ENCODE peak calls at places on chromosomes 12 and 14, in ten cellular contexts. N is esophagus squamous epithelium, Y is body of pancreas, Q is IMR-90, V is heart left ventricle, I is tibial nerve, X is K562, G is lower leg skin, F is stomach, J is transverse colon. R is an unnamed sample.

GRCh38 chr14:28756896-28757570 is 9.6 kb upstream of the FOXG1 start:
- DNase-seq in N (no peak), Y (no peak), Q (peak; percentile 54), V (no peak), I (no peak), X (peak; percentile 40), G (no peak), F (no peak), J (no peak), R (no peak)

GRCh38 chr14:101791919-101792572 is 30.5 kb downstream of the PPP2R5C start:
- DNase-seq in N (no peak), Y (no peak), Q (peak; percentile 78), V (no peak), I (no peak), X (no peak), G (no peak), F (no peak), J (no peak), R (no peak)

GRCh38 chr14:52067873-52068740 is 752 bp downstream of the NID2 start:
- DNase-seq in N (no peak), Y (peak; percentile 35), Q (peak; percentile 51), V (peak; percentile 72), I (no peak), X (no peak), G (no peak), F (no peak), J (peak; percentile 36), R (peak; percentile 29)

GRCh38 chr12:74890237-74890599 is 319.4 kb downstream of the KCNC2 start:
- DNase-seq in N (no peak), Y (peak; percentile 24), Q (peak; percentile 92), V (no peak), I (no peak), X (no peak), G (no peak), F (no peak), J (no peak), R (no peak)

GRCh38 chr12:48197549-48197966 is 5.5 kb downstream of the OR10AD1 start:
- DNase-seq in N (no peak), Y (no peak), Q (no peak), V (no peak), I (peak; percentile 60), X (peak; percentile 48), G (no peak), F (no peak), J (no peak), R (no peak)

GRCh38 chr12:19227190-19227879 is 97.8 kb downstream of the PLEKHA5 start:
- DNase-seq in N (no peak), Y (no peak), Q (no peak), V (no peak), I (no peak), X (no peak), G (no peak), F (no peak), J (no peak), R (no peak)

GRCh38 chr12:4742421-4742970 is 22.3 kb downstream of the GALNT8 start:
- DNase-seq in N (no peak), Y (no peak), Q (no peak), V (no peak), I (no peak), X (no peak), G (no peak), F (no peak), J (no peak), R (no peak)

GRCh38 chr14:105250986-105251385 is 2.7 kb downstream of the BTBD6 start:
- DNase-seq in N (no peak), Y (no peak), Q (no peak), V (no peak), I (no peak), X (no peak), G (no peak), F (no peak), J (no peak), R (no peak)

GRCh38 chr14:32329146-32329545 is at the start of gene AKAP6:
- DNase-seq in N (no peak), Y (no peak), Q (no peak), V (no peak), I (no peak), X (no peak), G (no peak), F (no peak), J (no peak), R (no peak)

GRCh38 chr12:101592931-101593330 is 1.8 kb upstream of the MYBPC1 start:
- DNase-seq in N (no peak), Y (no peak), Q (no peak), V (no peak), I (no peak), X (no peak), G (no peak), F (no peak), J (no peak), R (no peak)

GRCh38 chr14:54555651-54556050 is 11.3 kb upstream of the SAMD4A start:
- DNase-seq in N (no peak), Y (no peak), Q (no peak), V (no peak), I (no peak), X (peak; percentile 18), G (no peak), F (no peak), J (no peak), R (no peak)

GRCh38 chr14:100617715-100618693 is 30.8 kb upstream of the BEGAIN start:
- DNase-seq in N (no peak), Y (peak; percentile 10), Q (no peak), V (no peak), I (peak; percentile 27), X (no peak), G (peak; percentile 82), F (no peak), J (peak; percentile 13), R (no peak)

GRCh38 chr12:31589896-31590729 is 823 bp downstream of the DENND5B start:
- DNase-seq in N (no peak), Y (peak; percentile 80), Q (peak; percentile 58), V (peak; percentile 80), I (peak; percentile 32), X (peak; percentile 65), G (peak; percentile 94), F (peak; percentile 76), J (peak; percentile 79), R (peak; percentile 45)

DNA sequence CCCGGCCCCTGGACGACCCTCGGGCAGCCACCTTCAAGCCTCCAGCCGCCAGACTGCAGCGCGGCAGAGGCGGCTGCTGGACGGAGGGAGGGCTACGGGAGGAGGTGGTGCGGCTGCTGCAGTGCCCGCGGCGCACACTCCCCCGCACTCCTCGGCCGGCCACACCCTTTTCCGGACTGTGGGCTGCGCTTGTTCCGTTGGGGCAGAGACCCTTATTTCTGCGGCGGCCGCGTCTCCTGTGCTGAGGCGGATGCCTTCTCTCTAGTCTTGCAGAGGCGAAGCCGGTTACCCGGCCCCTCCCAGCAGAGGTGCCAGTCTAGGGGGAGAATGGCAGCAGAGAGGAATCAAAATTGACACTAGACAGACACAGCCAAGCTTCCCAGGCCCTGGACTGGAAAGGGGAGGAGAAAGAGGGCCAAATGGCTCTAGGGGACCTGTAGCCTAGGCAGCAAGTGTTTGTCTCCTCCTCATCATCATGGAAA is 1.2 kb downstream of the ESYT1 start:
- DNase-seq in N (no peak), Y (peak; percentile 53), Q (peak; percentile 36), V (peak; percentile 86), I (peak; percentile 29), X (peak; percentile 87), G (peak; percentile 95), F (peak; percentile 70), J (peak; percentile 81), R (no peak)
- TF ChIP-seq POLR2A in N (peak; percentile 68), Y (peak; percentile 32), Q (no peak), V (no peak), I (peak; percentile 34), X (peak; percentile 76), G (no peak), F (no peak), J (peak; percentile 59), R (no peak)

GRCh38 chr12:28190321-28191017 is at the start of gene CCDC91:
- DNase-seq in N (peak; percentile 45), Y (peak; percentile 90), Q (peak; percentile 77), V (peak; percentile 92), I (peak; percentile 85), X (peak; percentile 95), G (peak; percentile 98), F (peak; percentile 88), J (peak; percentile 90), R (peak; percentile 71)
- TF ChIP-seq POLR2A in N (peak; percentile 39), Y (peak; percentile 85), Q (peak; percentile 70), V (no peak), I (peak; percentile 56), X (peak; percentile 91), G (no peak), F (peak; percentile 27), J (peak; percentile 83), R (peak; percentile 86)

DNA sequence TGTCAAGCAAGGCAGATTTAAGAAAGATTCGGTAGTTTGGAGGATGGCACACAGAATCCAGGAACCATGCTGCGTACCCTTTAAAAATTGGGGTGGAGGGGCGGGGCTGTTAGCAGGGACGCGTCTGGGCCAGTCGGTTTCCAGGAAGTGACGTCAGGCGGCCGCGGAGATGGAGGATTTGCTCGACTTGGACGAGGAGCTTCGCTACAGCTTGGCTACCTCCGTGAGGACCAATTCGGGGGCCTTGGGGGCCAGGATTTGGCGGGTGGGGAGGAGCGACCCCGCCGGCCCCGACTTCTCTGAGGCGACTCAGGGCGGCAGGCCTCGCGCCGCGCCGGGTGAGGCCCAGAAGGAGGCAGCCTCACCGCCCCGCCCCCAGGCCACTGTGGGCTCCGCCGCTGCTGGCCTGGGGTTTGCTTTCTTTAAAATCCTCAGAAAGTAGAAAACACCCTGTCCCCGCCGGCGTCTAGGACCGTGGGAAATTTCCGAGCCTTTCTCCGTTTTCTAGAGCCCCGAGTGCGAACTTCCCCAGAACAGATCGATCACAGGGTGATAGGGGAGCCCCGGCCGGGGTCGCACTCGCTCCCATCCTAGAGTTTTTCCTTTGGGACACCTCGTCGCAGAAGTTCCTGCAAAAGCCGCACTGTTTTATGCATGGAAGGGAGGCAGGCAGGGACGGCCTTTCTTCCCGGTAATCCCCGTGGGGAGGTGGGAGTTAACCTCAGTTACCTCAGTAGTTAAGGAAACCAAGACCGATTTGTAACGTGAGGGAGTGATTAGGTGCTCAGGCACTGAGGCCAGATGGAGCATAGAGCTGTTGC is at the start of gene IFT43:
- DNase-seq in N (peak; percentile 66), Y (peak; percentile 91), Q (peak; percentile 74), V (peak; percentile 94), I (peak; percentile 96), X (peak; percentile 82), G (peak; percentile 99), F (peak; percentile 94), J (peak; percentile 94), R (peak; percentile 81)
- TF ChIP-seq POLR2A in N (peak; percentile 69), Y (peak; percentile 17), Q (no peak), V (no peak), I (peak; percentile 43), X (no peak), G (no peak), F (no peak), J (peak; percentile 48), R (no peak)

DNA sequence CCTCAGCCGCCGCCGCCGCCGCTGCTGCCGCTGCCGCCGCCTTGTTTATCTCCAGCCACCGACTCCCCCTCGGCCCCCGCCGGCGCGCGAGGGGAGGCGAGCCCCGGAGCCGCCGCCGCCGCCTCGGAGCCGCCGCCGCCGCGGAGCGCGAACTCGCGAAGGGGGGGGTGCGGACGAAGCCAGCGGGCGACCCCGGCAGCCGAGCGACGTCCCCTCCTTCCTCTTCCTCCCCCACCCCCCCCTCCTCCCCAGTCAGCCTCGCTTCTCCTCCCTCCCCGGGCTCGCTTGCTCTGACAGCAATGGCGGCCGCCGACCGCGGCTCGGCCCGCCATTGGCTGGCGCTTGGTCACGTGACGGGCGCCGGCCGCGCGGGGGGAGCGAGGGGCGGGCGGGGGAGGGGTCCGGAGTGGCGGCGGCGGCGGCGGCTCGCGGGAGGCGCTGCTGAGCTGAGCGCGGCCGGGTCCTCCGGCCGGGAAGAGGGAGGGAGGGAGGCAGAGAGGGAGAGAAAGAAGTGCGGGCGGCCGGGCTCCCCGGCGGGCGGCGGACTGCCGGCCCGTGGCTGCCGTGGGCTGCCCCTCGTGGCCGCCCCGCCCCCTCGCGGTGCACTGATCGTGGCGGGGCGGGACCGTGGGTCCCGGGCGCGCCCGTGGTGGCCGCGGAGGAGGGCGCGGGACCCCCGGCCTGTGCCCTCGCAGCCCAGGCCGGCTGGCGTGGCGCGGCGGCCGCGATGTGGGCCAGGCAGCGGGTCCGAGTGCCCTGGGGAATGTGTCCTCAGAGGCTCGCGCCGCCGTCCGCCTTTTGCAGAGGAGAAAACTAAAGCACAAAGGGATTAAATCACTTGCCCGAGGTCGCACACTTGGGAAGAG is at the start of gene MED13L:
- DNase-seq in N (peak; percentile 52), Y (peak; percentile 90), Q (peak; percentile 78), V (peak; percentile 96), I (peak; percentile 79), X (peak; percentile 92), G (peak; percentile 97), F (peak; percentile 91), J (peak; percentile 91), R (peak; percentile 90)
- TF ChIP-seq POLR2A in N (peak; percentile 68), Y (peak; percentile 40), Q (peak; percentile 57), V (no peak), I (peak; percentile 73), X (no peak), G (peak; percentile 34), F (no peak), J (peak; percentile 44), R (no peak)

R was measured in GM12891.